ENCODE peak calls at places on chromosomes 12 and 14, in five cellular contexts. A is adrenal gland, C is cardiac muscle cell, N is astrocyte of the spinal cord, I is RWPE1. L is an unnamed sample.
A peak's percentile ranks its signal among the peaks of the same experiment; 100 is the strongest.

GRCh38 chr12:125983094-125983783 is 918.0 kb downstream of the AACS start:
- DNase-seq in A (no peak), C (peak; percentile 93), N (peak; percentile 78), I (peak; percentile 91), L (peak; percentile 59)

GRCh38 chr12:25598956-25599355 is 45.9 kb upstream of the LMNTD1 start:
- DNase-seq in A (no peak), C (no peak), N (no peak), I (no peak), L (no peak)

GRCh38 chr12:108319277-108320234 is 19.6 kb downstream of the CMKLR1 start:
- DNase-seq in A (no peak), C (no peak), N (no peak), I (no peak), L (no peak)

GRCh38 chr12:70590051-70590450 is 47.2 kb downstream of the PTPRB start:
- DNase-seq in A (peak; percentile 93), C (peak; percentile 84), N (peak; percentile 84), I (peak; percentile 64), L (peak; percentile 83)

GRCh38 chr12:47222960-47223847 is 143.4 kb upstream of the AMIGO2 start:
- DNase-seq in A (no peak), C (no peak), N (peak; percentile 25), I (no peak), L (no peak)

GRCh38 chr14:103395245-103395644 is 10.0 kb downstream of the MARK3 start:
- DNase-seq in A (no peak), C (no peak), N (no peak), I (no peak), L (peak; percentile 40)

GRCh38 chr14:53536446-53536845 is 383.3 kb upstream of the DDHD1 start:
- DNase-seq in A (no peak), C (no peak), N (no peak), I (no peak), L (no peak)

GRCh38 chr12:20599757-20600156 is 95.4 kb upstream of the SLCO1C1 start:
- DNase-seq in A (no peak), C (no peak), N (no peak), I (no peak), L (no peak)

GRCh38 chr14:67641902-67642749 is 22.4 kb downstream of the ARG2 start:
- DNase-seq in A (no peak), C (no peak), N (no peak), I (no peak), L (no peak)

GRCh38 chr12:108972226-108972757 is 48.6 kb downstream of the SVOP start:
- DNase-seq in A (no peak), C (no peak), N (no peak), I (no peak), L (peak; percentile 20)

GRCh38 chr14:105860615-105861580 is 334.5 kb downstream of the TMEM121 start:
- DNase-seq in A (peak; percentile 41), C (no peak), N (no peak), I (no peak), L (no peak)

GRCh38 chr12:111409403-111410228 is 3.9 kb downstream of the SH2B3 start:
- DNase-seq in A (peak; percentile 87), C (no peak), N (peak; percentile 90), I (no peak), L (peak; percentile 22)

GRCh38 chr12:52156757-52157565 is 34.9 kb downstream of the KRT80 start:
- DNase-seq in A (peak; percentile 87), C (peak; percentile 78), N (peak; percentile 49), I (peak; percentile 75), L (peak; percentile 74)

GRCh38 chr12:52256165-52256935 is 18.1 kb upstream of the KRT86 start:
- DNase-seq in A (no peak), C (no peak), N (no peak), I (no peak), L (no peak)

GRCh38 chr12:54958048-54958658 is 26.4 kb downstream of the TESPA1 start:
- DNase-seq in A (peak; percentile 60), C (peak; percentile 72), N (peak; percentile 75), I (peak; percentile 29), L (peak; percentile 77)

GRCh38 chr14:54818201-54819133 is 84.2 kb downstream of the GCH1 start:
- DNase-seq in A (peak; percentile 95), C (no peak), N (peak; percentile 91), I (peak; percentile 64), L (peak; percentile 40)

DNA sequence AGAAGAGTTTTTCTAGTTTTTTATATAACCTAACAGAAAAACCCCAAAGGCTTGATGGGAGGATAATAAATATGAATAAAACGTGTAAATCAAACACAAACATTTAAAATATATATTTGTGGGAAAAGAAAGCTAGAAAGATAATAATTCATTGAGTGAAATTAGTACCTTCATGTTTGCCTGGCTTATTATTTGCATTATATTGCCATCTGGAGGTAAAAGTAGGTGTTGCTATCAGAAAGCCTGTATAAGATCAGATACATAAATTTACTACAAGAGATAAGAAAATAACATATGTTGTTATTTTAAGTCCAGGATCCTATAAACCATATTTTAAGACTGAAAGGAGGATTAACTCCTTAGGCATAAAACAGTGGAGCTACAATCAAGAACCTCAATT is 77.7 kb downstream of the NTS start:
- DNase-seq in A (no peak), C (no peak), N (peak; percentile 39), I (peak; percentile 10), L (peak; percentile 36)
- TF ChIP-seq CTCF in A (no peak), C (peak; percentile 43), N (peak; percentile 55), I (peak; percentile 52), L (peak; percentile 44)

GRCh38 chr14:100072783-100073346 is 7.6 kb downstream of the EVL start:
- DNase-seq in A (no peak), C (no peak), N (no peak), I (no peak), L (peak; percentile 86)
- TF ChIP-seq CTCF in A (no peak), C (no peak), N (no peak), I (no peak), L (peak; percentile 90)

GRCh38 chr12:14257734-14258467 is 107.6 kb upstream of the ATF7IP start:
- DNase-seq in A (peak; percentile 99), C (peak; percentile 97), N (peak; percentile 99), I (peak; percentile 38), L (peak; percentile 98)
- TF ChIP-seq CTCF in A (peak; percentile 11), C (no peak), N (no peak), I (no peak), L (no peak)

DNA sequence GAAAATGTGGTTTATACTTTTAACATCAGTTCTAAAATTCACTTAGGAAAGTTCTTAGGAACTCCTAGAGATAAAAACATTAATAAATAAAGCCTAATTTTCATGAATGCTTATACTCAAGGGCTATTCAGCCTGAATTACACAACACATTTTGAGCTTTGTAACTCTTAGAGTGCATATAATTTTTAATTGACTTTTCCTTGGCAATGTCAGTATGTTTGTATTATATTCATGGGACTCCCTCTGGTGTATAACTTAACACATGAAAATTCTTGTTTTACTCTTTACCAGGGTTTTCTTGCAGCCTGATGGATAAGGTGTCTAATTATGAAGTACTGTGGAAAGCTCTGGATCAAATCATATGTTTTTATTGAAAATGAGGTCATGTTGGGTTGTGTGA is 150.6 kb upstream of the HMGA2 start:
- DNase-seq in A (no peak), C (no peak), N (peak; percentile 59), I (no peak), L (peak; percentile 49)
- TF ChIP-seq CTCF in A (no peak), C (peak; percentile 14), N (peak; percentile 17), I (peak; percentile 29), L (peak; percentile 29)

GRCh38 chr14:94601961-94602391 is 10.2 kb upstream of the SERPINA3 start:
- DNase-seq in A (peak; percentile 86), C (no peak), N (peak; percentile 93), I (peak; percentile 74), L (peak; percentile 82)
- TF ChIP-seq CTCF in A (no peak), C (no peak), N (no peak), I (no peak), L (no peak)

GRCh38 chr12:124507188-124508109 is 60.0 kb downstream of the NCOR2 start:
- DNase-seq in A (peak; percentile 78), C (no peak), N (peak; percentile 75), I (no peak), L (no peak)

GRCh38 chr12:124504273-124505000 is 63.0 kb downstream of the NCOR2 start:
- DNase-seq in A (no peak), C (no peak), N (no peak), I (no peak), L (no peak)

GRCh38 chr12:124506832-124507153 is 60.6 kb downstream of the NCOR2 start:
- DNase-seq in A (no peak), C (no peak), N (no peak), I (no peak), L (no peak)

GRCh38 chr12:124505001-124505818 is 62.2 kb downstream of the NCOR2 start:
- DNase-seq in A (no peak), C (no peak), N (no peak), I (no peak), L (no peak)

DNA sequence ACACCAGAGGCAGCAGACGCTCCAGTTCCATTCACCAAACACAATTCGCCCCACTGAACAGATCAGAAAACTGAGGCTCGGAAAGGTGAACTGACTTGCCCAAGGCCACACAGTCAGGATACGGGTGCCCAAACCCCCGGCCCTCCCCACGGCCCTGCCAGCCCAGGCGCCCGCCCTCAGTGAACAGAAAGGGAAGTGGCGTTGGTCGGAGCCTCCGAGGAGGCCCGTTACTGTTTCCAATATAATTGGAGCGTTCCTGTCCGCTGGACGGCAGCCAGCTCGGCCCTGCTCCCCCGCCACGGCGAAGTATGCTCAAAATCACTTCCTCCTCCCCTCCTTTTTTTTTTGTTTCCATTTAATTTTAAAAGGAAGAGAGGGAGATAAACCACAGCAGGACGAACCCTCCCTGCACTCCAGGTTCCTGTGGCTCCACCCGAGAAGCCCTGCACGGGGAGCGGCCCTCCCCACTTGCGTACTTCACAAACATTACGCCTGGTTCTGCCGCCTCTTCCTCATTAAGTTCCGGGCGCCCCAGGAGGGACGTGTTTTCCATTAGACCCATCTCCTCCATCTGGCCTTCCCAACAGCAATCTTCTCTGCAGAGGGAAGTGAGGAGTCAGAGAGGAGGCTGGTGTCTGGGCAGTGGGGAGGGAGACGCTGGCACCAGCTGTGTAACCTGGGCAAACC is 61.1 kb downstream of the NCOR2 start:
- DNase-seq in A (peak; percentile 93), C (no peak), N (peak; percentile 86), I (no peak), L (no peak)
- TF ChIP-seq CTCF in A (no peak), C (no peak), N (no peak), I (no peak), L (no peak)

DNA sequence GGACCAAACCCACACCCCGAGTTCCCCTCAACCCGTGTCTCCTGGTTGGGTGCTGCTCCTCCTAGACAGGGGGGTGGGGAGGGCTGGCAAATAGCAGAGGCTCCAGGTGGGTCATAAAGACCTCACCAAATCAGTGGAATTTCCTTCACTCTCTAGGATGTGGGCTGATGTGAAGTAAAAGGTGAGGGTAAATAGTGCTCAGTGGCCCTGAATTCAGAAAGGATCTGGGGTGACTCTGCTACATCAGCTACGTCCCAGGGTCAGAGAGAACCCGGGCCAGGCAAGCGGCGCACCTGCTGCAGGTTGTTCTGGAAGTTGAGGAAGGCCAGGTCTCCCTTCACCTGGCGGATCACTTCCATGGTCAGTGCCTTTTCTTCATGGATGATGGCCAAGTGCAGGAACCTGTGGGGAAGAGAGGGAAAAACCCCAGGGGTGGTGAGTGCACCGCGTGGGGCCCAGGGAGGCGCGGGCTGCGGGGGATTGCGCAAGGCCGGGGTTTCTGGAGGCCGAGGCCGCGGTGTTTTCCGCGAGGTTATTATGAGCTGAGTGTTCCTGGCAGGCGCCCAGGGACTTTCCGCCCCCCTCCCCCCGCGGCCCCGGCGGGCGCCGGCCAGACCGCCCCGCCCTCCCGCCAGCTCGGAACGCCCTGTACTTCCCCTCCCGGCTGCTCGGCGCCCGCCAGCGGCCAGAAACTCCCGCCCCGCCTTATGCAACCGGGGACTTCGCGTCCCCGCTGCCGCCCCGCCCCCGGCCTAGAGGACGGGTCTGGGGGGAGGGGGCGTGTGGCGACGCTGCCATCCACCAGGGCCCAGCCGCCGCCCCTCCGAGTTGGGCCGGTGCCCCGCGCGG is 928 bp downstream of the NFKBIA start:
- DNase-seq in A (peak; percentile 98), C (peak; percentile 95), N (peak; percentile 95), I (peak; percentile 92), L (peak; percentile 95)
- TF ChIP-seq CTCF in A (no peak), C (no peak), N (no peak), I (no peak), L (no peak)

GRCh38 chr14:90342327-90342726 is 10.6 kb upstream of the NRDE2 start:
- DNase-seq in A (no peak), C (no peak), N (no peak), I (no peak), L (no peak)
- TF ChIP-seq CTCF in A (no peak), C (no peak), N (no peak), I (no peak), L (no peak)